ENCODE peak calls at places on chromosomes 1 and 21, in eight cellular contexts. Q is SJSA1; S is hepatocyte; L is lung; W is right lobe of liver; X is GM06990; N is right atrium auricular region; P is CD8-positive, alpha-beta memory T cell. Z is an unnamed sample. For H3K36me3, the result is how much of the 10 kb centered on the place peaks cover.

GRCh38 chr1:152000989-152001630 is 7.5 kb upstream of the S100A10 start:
- DNase-seq in Q (no peak), S (no peak), L (no peak), W (no peak), X (no peak), N (no peak), P (no peak), Z (no peak)

GRCh38 chr1:160646711-160647328 is at the start of gene SLAMF1:
- DNase-seq in Q (no peak), S (no peak), L (no peak), W (no peak), X (peak), N (no peak), P (peak), Z (no peak)

GRCh38 chr21:30234643-30235042 is 18.7 kb upstream of the CLDN8 start:
- DNase-seq in Q (no peak), S (no peak), L (no peak), W (no peak), X (no peak), N (no peak), P (no peak), Z (no peak)

GRCh38 chr1:59730759-59731478 is 83.8 kb upstream of the HOOK1 start:
- DNase-seq in Q (peak), S (peak), L (peak), W (peak), X (no peak), N (peak), P (no peak), Z (peak)

GRCh38 chr1:157359309-157360020 is 192.8 kb downstream of the FCRL5 start:
- DNase-seq in Q (no peak), S (peak), L (no peak), W (no peak), X (no peak), N (no peak), P (no peak), Z (peak)

GRCh38 chr1:172288611-172289010 is 131.9 kb upstream of the C1orf105 start:
- DNase-seq in Q (no peak), S (no peak), L (no peak), W (no peak), X (no peak), N (no peak), P (no peak), Z (no peak)

GRCh38 chr1:222418654-222419053 is 129.2 kb downstream of the HHIPL2 start:
- DNase-seq in Q (no peak), S (no peak), L (no peak), W (no peak), X (no peak), N (no peak), P (no peak), Z (no peak)

GRCh38 chr1:232891116-232891515 is 59.3 kb upstream of the NTPCR start:
- DNase-seq in Q (peak), S (no peak), L (no peak), W (no peak), X (no peak), N (no peak), P (no peak), Z (no peak)

GRCh38 chr21:42071146-42071737 is at the start of gene UMODL1:
- DNase-seq in Q (no peak), S (no peak), L (no peak), W (peak), X (no peak), N (no peak), P (no peak), Z (no peak)

GRCh38 chr21:14487490-14488432 is 58.4 kb downstream of the SAMSN1 start:
- DNase-seq in Q (no peak), S (no peak), L (no peak), W (no peak), X (no peak), N (no peak), P (no peak), Z (no peak)

GRCh38 chr1:74534241-74534640 is 21.8 kb upstream of the LRRC53 start:
- DNase-seq in Q (no peak), S (no peak), L (no peak), W (no peak), X (no peak), N (no peak), P (no peak), Z (no peak)

GRCh38 chr1:15400627-15401026 is 9.1 kb upstream of the EFHD2 start:
- DNase-seq in Q (no peak), S (no peak), L (no peak), W (no peak), X (no peak), N (no peak), P (no peak), Z (no peak)

GRCh38 chr1:86154581-86155060 is 2.0 kb downstream of the COL24A1 start:
- DNase-seq in Q (no peak), S (peak), L (no peak), W (peak), X (no peak), N (peak), P (no peak), Z (no peak)

GRCh38 chr21:38027901-38028300 is 111.6 kb upstream of the KCNJ6 start:
- DNase-seq in Q (no peak), S (no peak), L (no peak), W (no peak), X (no peak), N (no peak), P (no peak), Z (no peak)

GRCh38 chr1:235919797-235920475 is 53.2 kb upstream of the LYST start:
- DNase-seq in Q (peak), S (peak), L (no peak), W (no peak), X (no peak), N (no peak), P (no peak), Z (peak)

GRCh38 chr1:7679873-7680790 is 91.0 kb upstream of the VAMP3 start:
- DNase-seq in Q (no peak), S (peak), L (no peak), W (peak), X (no peak), N (no peak), P (peak), Z (peak)

GRCh38 chr1:50265790-50266314 is 157.1 kb downstream of the ELAVL4 start:
- DNase-seq in Q (no peak), S (no peak), L (no peak), W (no peak), X (no peak), N (peak), P (no peak), Z (no peak)

GRCh38 chr1:225865514-225865913 is 16.7 kb downstream of the TMEM63A start:
- DNase-seq in Q (no peak), S (no peak), L (no peak), W (no peak), X (no peak), N (no peak), P (no peak), Z (no peak)

GRCh38 chr1:84834419-84835064 is 58.5 kb downstream of the LPAR3 start:
- DNase-seq in Q (no peak), S (no peak), L (no peak), W (no peak), X (no peak), N (no peak), P (no peak), Z (no peak)

GRCh38 chr1:118340928-118341905 is 156.2 kb upstream of the SPAG17 start:
- DNase-seq in Q (no peak), S (no peak), L (no peak), W (no peak), X (no peak), N (no peak), P (no peak), Z (no peak)

GRCh38 chr1:48107516-48107915 is 110.3 kb upstream of the TRABD2B start:
- DNase-seq in Q (no peak), S (no peak), L (no peak), W (no peak), X (no peak), N (no peak), P (no peak), Z (no peak)

GRCh38 chr1:207027221-207027777 is 5.3 kb downstream of the C1orf116 start:
- DNase-seq in Q (peak), S (peak), L (no peak), W (no peak), X (no peak), N (no peak), P (no peak), Z (no peak)

GRCh38 chr1:101738475-101738874 is 258.3 kb downstream of the OLFM3 start:
- DNase-seq in Q (no peak), S (no peak), L (no peak), W (no peak), X (no peak), N (no peak), P (no peak), Z (no peak)

GRCh38 chr1:230620666-230621065 is 21.6 kb upstream of the COG2 start:
- DNase-seq in Q (no peak), S (no peak), L (no peak), W (no peak), X (no peak), N (no peak), P (no peak), Z (no peak)

GRCh38 chr1:17795836-17796645 is 40.9 kb downstream of the ACTL8 start:
- DNase-seq in Q (no peak), S (no peak), L (no peak), W (no peak), X (no peak), N (no peak), P (no peak), Z (no peak)

GRCh38 chr1:99306644-99307043 is 42.4 kb downstream of the PLPPR4 start:
- DNase-seq in Q (no peak), S (no peak), L (no peak), W (no peak), X (no peak), N (no peak), P (no peak), Z (no peak)

GRCh38 chr1:25744636-25745425 is 55.2 kb upstream of the SELENON start:
- DNase-seq in Q (no peak), S (no peak), L (no peak), W (peak), X (no peak), N (no peak), P (no peak), Z (no peak)

GRCh38 chr1:169443923-169444322 is 16.6 kb upstream of the CCDC181 start:
- DNase-seq in Q (no peak), S (no peak), L (no peak), W (no peak), X (no peak), N (no peak), P (no peak), Z (no peak)

GRCh38 chr1:168008595-168008994 is 71.7 kb upstream of the MPC2 start:
- DNase-seq in Q (no peak), S (no peak), L (no peak), W (no peak), X (no peak), N (no peak), P (no peak), Z (no peak)
- H3K36me3 ChIP-seq in Q (under half), S (under half), L (under half), W (under half), X (under half), N (under half), P (under half), Z (under half)

DNA sequence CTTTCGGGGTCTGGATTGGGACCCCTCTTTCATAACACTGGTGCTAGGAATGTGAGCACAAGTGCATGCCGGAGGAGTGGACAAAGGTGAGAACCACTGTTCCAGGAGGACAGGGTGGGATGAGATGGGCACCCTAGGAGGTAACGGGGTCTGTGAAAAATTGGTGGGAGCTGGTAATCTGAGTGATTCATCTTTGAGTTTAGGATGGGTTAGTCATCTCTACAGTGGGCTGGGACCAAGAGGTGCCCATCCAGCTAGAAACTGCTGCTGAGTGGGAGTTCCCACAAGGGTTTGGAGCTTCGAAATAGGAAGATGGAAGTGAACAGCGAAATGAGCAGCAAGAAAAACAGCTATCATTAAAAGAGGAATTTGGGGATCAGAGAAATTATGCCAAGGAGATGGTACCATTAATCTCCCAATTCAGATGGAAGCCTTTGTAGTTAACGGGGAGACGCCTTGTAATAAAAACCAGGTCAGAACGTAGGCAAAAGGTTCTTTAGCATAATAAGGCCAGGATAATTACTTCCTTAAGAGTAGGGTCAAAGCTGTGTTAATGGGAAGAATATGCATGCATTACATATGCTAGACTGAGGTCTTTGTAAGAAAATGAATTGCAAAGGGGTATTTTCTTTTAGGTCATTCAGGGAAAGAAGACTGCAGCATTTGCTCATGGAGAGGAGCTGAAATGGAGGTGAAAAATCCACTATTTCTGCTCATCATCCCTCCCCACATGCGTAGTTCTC is 55.5 kb downstream of the OLFML3 start:
- DNase-seq in Q (no peak), S (no peak), L (no peak), W (no peak), X (no peak), N (no peak), P (no peak), Z (no peak)
- H3K4me3 ChIP-seq in Q (no peak), S (no peak), L (no peak), W (no peak), X (no peak), N (no peak), P (no peak), Z (no peak)

DNA sequence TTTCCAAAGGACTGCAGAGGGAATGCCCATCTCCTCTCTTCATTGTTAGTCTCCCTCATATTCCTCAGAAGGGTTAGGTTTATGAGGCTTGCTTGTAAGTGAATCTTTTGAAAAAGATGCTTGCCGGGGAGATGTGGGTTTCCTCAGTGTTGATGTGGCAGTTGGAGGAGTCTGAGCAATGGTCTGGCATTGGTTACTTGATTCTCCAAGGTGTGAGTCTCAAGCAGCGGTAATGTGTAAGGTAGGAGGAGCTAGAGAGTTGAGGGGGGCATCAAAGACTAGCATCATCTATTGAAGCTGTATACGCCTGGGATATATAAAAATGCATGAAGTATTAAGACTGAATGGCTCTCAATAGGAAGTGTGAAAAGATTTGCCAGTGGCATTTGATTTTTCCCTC is 21.5 kb downstream of the KHDRBS1 start:
- DNase-seq in Q (no peak), S (no peak), L (no peak), W (no peak), X (no peak), N (no peak), P (no peak), Z (no peak)
- H3K36me3 ChIP-seq in Q (half or more), S (under half), L (under half), W (under half), X (under half), N (half or more), P (half or more), Z (under half)

GRCh38 chr1:19462781-19463180 is 22.6 kb downstream of the CAPZB start:
- DNase-seq in Q (no peak), S (no peak), L (no peak), W (no peak), X (no peak), N (no peak), P (no peak), Z (no peak)
- H3K4me3 ChIP-seq in Q (no peak), S (no peak), L (no peak), W (no peak), X (no peak), N (no peak), P (peak), Z (no peak)

DNA sequence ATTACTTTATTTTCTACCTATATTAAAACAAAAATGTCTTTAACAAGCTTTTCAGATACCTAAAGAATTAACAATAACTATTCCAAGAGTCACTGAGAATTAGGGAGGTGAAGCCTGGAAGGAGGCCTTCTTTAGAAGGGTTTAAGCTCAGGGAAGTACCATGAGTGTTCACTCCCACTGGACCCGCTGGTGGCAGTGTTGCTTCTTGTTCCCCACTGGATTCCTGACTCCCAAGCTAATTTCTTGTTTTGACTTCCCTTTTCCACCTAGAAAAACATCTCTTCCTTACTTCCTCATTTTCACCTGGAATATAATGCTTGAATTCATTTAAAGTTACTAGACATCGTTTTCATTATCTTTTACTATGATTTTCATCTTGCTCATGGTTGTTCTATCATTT is 264.2 kb downstream of the HMCN1 start:
- DNase-seq in Q (no peak), S (no peak), L (no peak), W (peak), X (no peak), N (no peak), P (no peak), Z (no peak)
- H3K36me3 ChIP-seq in Q (under half), S (under half), L (under half), W (under half), X (under half), N (under half), P (under half), Z (under half)

DNA sequence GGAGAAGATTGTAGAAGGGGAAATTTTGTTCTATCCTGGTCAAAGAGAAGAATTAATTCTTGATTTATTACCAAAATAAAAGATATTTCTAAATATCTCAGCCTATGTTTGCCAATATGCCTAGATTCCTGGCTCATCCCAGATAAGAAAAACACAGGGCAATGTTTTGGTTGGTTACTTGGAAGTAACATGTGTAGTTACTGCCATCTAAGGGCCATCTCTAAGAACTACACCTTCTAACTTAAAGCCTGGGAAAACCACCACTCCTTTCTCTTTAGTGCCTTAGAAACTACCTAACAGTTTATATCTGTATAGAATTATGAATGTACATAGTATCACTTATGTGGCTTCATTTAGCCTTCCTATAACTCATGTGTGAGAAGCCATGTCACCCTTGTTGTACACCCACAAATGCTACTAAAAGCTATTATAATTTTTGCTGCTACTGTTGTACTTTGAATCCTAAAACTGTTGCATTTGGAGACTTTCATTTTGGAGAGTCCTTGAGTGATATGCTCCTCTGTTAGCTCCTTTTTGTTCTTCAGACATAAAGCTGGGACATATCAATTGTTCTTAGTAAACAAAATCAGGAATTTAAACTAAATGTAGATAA is 4.5 kb downstream of the AIM2 start:
- DNase-seq in Q (no peak), S (peak), L (no peak), W (no peak), X (no peak), N (no peak), P (peak), Z (no peak)
- H3K4me3 ChIP-seq in Q (no peak), S (no peak), L (no peak), W (no peak), X (no peak), N (no peak), P (no peak), Z (no peak)